ENCODE peak calls at places on chromosomes 5 and 9, in nine cellular contexts. Q is left ventricle myocardium inferior, E is body of pancreas, Z is fibroblast of pulmonary artery, G is H7, O is heart right ventricle, C is mammary epithelial cell, K is left lung, N is brain microvascular endothelial cell. J is an unnamed sample.
A peak's percentile ranks its signal among the peaks of the same experiment; 100 is the strongest.

GRCh38 chr5:11324521-11325289 is 563.7 kb upstream of the DAP start:
- DNase-seq in Q (no peak), E (no peak), Z (no peak), G (no peak), O (no peak), C (no peak), K (no peak), N (no peak), J (no peak)

GRCh38 chr9:29214162-29214520 is 1640.9 kb upstream of the C9orf72 start:
- DNase-seq in Q (no peak), E (peak; percentile 44), Z (peak; percentile 25), G (peak; percentile 75), O (no peak), C (peak; percentile 81), K (no peak), N (no peak), J (no peak)

GRCh38 chr9:136728548-136729123 is 14.1 kb downstream of the LCN10 start:
- DNase-seq in Q (no peak), E (no peak), Z (no peak), G (peak; percentile 90), O (peak; percentile 49), C (peak; percentile 34), K (no peak), N (no peak), J (peak; percentile 38)

GRCh38 chr9:105053209-105053652 is 125.3 kb upstream of the ABCA1 start:
- DNase-seq in Q (no peak), E (peak; percentile 22), Z (peak; percentile 88), G (no peak), O (no peak), C (peak; percentile 92), K (peak; percentile 45), N (peak; percentile 92), J (peak; percentile 19)

GRCh38 chr9:10479172-10479571 is 133.6 kb downstream of the PTPRD start:
- DNase-seq in Q (no peak), E (no peak), Z (no peak), G (peak; percentile 7), O (no peak), C (no peak), K (no peak), N (peak; percentile 16), J (no peak)

GRCh38 chr9:121815084-121815483 is 163.7 kb downstream of the DAB2IP start:
- DNase-seq in Q (no peak), E (no peak), Z (no peak), G (peak; percentile 50), O (no peak), C (no peak), K (no peak), N (no peak), J (no peak)

GRCh38 chr9:121362813-121363585 is 7.1 kb downstream of the STOM start:
- DNase-seq in Q (no peak), E (no peak), Z (peak; percentile 78), G (no peak), O (no peak), C (peak; percentile 32), K (no peak), N (no peak), J (peak; percentile 22)

GRCh38 chr5:2204366-2205184 is 321.9 kb upstream of the IRX4 start:
- DNase-seq in Q (no peak), E (no peak), Z (no peak), G (peak; percentile 34), O (no peak), C (no peak), K (no peak), N (no peak), J (no peak)

GRCh38 chr5:113293613-113294340 is 141.0 kb downstream of the TSSK1B start:
- DNase-seq in Q (no peak), E (no peak), Z (peak; percentile 25), G (peak; percentile 32), O (no peak), C (peak; percentile 59), K (no peak), N (peak; percentile 34), J (no peak)

GRCh38 chr5:169803077-169803981 is 166.3 kb downstream of the DOCK2 start:
- DNase-seq in Q (peak; percentile 65), E (peak; percentile 12), Z (peak; percentile 99), G (no peak), O (peak; percentile 23), C (no peak), K (no peak), N (peak; percentile 92), J (peak; percentile 84)

GRCh38 chr9:135402048-135402738 is 77.4 kb upstream of the PPP1R26 start:
- DNase-seq in Q (no peak), E (no peak), Z (no peak), G (no peak), O (no peak), C (no peak), K (no peak), N (no peak), J (no peak)

GRCh38 chr5:13985736-13986418 is 41.4 kb upstream of the DNAH5 start:
- DNase-seq in Q (no peak), E (peak; percentile 30), Z (peak; percentile 90), G (no peak), O (no peak), C (peak; percentile 74), K (no peak), N (peak; percentile 90), J (peak; percentile 97)

GRCh38 chr5:95759634-95760033 is 28.5 kb downstream of the RHOBTB3 start:
- DNase-seq in Q (no peak), E (peak; percentile 32), Z (peak; percentile 47), G (no peak), O (no peak), C (no peak), K (no peak), N (peak; percentile 63), J (no peak)

GRCh38 chr9:27412963-27413362 is 111.1 kb upstream of the IFNK start:
- DNase-seq in Q (no peak), E (no peak), Z (no peak), G (no peak), O (no peak), C (no peak), K (no peak), N (no peak), J (no peak)

GRCh38 chr9:102461441-102461840 is 533.7 kb upstream of the CYLC2 start:
- DNase-seq in Q (no peak), E (no peak), Z (no peak), G (no peak), O (no peak), C (no peak), K (no peak), N (no peak), J (no peak)

GRCh38 chr9:113481176-113481805 is 17.8 kb downstream of the RGS3 start:
- DNase-seq in Q (no peak), E (peak; percentile 73), Z (no peak), G (no peak), O (no peak), C (no peak), K (no peak), N (no peak), J (no peak)

GRCh38 chr5:74943905-74944304 is 77.7 kb upstream of the FAM169A start:
- DNase-seq in Q (no peak), E (no peak), Z (no peak), G (peak; percentile 17), O (no peak), C (no peak), K (no peak), N (no peak), J (no peak)

GRCh38 chr5:26757941-26758340 is 280.4 kb downstream of the CDH9 start:
- DNase-seq in Q (no peak), E (no peak), Z (no peak), G (no peak), O (no peak), C (no peak), K (no peak), N (no peak), J (no peak)

GRCh38 chr5:62942384-62942783 is 363.8 kb downstream of the LRRC70 start:
- DNase-seq in Q (no peak), E (no peak), Z (peak; percentile 40), G (no peak), O (no peak), C (no peak), K (no peak), N (no peak), J (no peak)

GRCh38 chr9:82939451-82939850 is 123.5 kb downstream of the RASEF start:
- DNase-seq in Q (no peak), E (peak; percentile 57), Z (no peak), G (no peak), O (no peak), C (peak; percentile 26), K (peak; percentile 42), N (no peak), J (no peak)

GRCh38 chr5:169063269-169063919 is 237.5 kb downstream of the SLIT3 start:
- DNase-seq in Q (no peak), E (no peak), Z (no peak), G (peak; percentile 30), O (no peak), C (no peak), K (no peak), N (no peak), J (no peak)

GRCh38 chr9:110126457-110126856 is 81.5 kb downstream of the C9orf152 start:
- DNase-seq in Q (no peak), E (no peak), Z (peak; percentile 64), G (no peak), O (no peak), C (no peak), K (no peak), N (peak; percentile 42), J (no peak)
- H3K4me3 ChIP-seq in Q (peak overlapping the region; percentile 65), E (no peak overlapping the region), Z (peak overlapping the region; percentile 60), G (no peak overlapping the region), O (peak overlapping the region; percentile 31), C (no peak overlapping the region), K (peak overlapping the region; percentile 28), N (peak overlapping the region; percentile 47), J (no peak overlapping the region)

DNA sequence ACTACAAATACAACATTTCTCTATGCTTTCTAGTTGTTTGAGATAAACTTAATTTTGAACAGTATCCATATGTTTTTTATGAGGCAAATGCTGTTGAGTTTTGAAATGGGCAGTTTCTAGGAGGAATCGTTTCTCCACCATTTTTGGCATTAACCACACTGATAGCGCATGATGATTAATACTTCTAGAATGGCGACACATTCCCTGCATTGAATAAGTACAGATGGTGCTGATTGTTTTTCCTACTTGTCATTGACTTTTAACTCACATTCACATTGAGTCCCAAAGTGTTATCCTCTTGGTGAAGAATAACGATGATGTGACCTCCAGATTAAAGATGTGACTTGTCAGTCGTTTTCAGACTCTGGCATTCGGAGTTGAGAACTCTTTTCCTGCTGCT is 6.5 kb upstream of the CCDC192 start:
- DNase-seq in Q (no peak), E (no peak), Z (peak; percentile 89), G (no peak), O (no peak), C (no peak), K (no peak), N (peak; percentile 81), J (no peak)
- H3K4me3 ChIP-seq in Q (no peak overlapping the region), E (no peak overlapping the region), Z (no peak overlapping the region), G (no peak overlapping the region), O (no peak overlapping the region), C (no peak overlapping the region), K (no peak overlapping the region), N (no peak overlapping the region), J (no peak overlapping the region)

GRCh38 chr5:138962619-138963370 is 87.7 kb upstream of the LRRTM2 start:
- DNase-seq in Q (no peak), E (peak; percentile 2), Z (no peak), G (peak; percentile 75), O (no peak), C (no peak), K (no peak), N (no peak), J (no peak)
- H3K4me3 ChIP-seq in Q (no peak overlapping the region), E (no peak overlapping the region), Z (no peak overlapping the region), G (no peak overlapping the region), O (no peak overlapping the region), C (no peak overlapping the region), K (no peak overlapping the region), N (no peak overlapping the region), J (no peak overlapping the region)

GRCh38 chr5:36689225-36689624 is 82.8 kb downstream of the SLC1A3 start:
- DNase-seq in Q (no peak), E (no peak), Z (no peak), G (peak; percentile 31), O (no peak), C (peak; percentile 46), K (peak; percentile 57), N (no peak), J (peak; percentile 43)
- H3K4me3 ChIP-seq in Q (no peak overlapping the region), E (no peak overlapping the region), Z (no peak overlapping the region), G (no peak overlapping the region), O (no peak overlapping the region), C (no peak overlapping the region), K (no peak overlapping the region), N (no peak overlapping the region), J (no peak overlapping the region)

J was measured in MG63.